ENCODE peak calls at places on chromosomes 13 and 19, in four cellular contexts. One of them, this sample, is unnamed.

GRCh38 chr19:8161135-8161646 is 11.8 kb upstream of the FBN3 start:
- DNase-seq in HCT116: peak
- DNase-seq in HepG2: peak
- DNase-seq in H1: no peak
- DNase-seq in this sample: peak

GRCh38 chr19:16588089-16588823 is 16.0 kb upstream of the SLC35E1 start:
- DNase-seq in HCT116: no peak
- DNase-seq in HepG2: no peak
- DNase-seq in H1: no peak
- DNase-seq in this sample: peak

GRCh38 chr13:41345165-41345920 is 34.3 kb downstream of the NAA16 start:
- DNase-seq in HCT116: no peak
- DNase-seq in HepG2: peak
- DNase-seq in H1: no peak
- DNase-seq in this sample: no peak

GRCh38 chr19:10421981-10422461 is 1.7 kb downstream of the PDE4A start:
- DNase-seq in HCT116: no peak
- DNase-seq in HepG2: no peak
- DNase-seq in H1: no peak
- DNase-seq in this sample: peak

GRCh38 chr19:10888421-10888866 is 17.1 kb downstream of the CARM1 start:
- DNase-seq in HCT116: no peak
- DNase-seq in HepG2: no peak
- DNase-seq in H1: no peak
- DNase-seq in this sample: no peak

GRCh38 chr19:47507031-47507430 is 7.8 kb downstream of the NAPA start:
- DNase-seq in HCT116: no peak
- DNase-seq in HepG2: no peak
- DNase-seq in H1: no peak
- DNase-seq in this sample: no peak

GRCh38 chr13:44237276-44237767 is 136.3 kb upstream of the SERP2 start:
- DNase-seq in HCT116: no peak
- DNase-seq in HepG2: no peak
- DNase-seq in H1: no peak
- DNase-seq in this sample: no peak

GRCh38 chr13:110450016-110450900 is 111.3 kb downstream of the RAB20 start:
- DNase-seq in HCT116: no peak
- DNase-seq in HepG2: no peak
- DNase-seq in H1: no peak
- DNase-seq in this sample: no peak

GRCh38 chr13:79531542-79532239 is 50.7 kb downstream of the NDFIP2 start:
- DNase-seq in HCT116: no peak
- DNase-seq in HepG2: no peak
- DNase-seq in H1: no peak
- DNase-seq in this sample: no peak

GRCh38 chr19:48168689-48169088 is 1.5 kb downstream of the LIG1 start:
- DNase-seq in HCT116: no peak
- DNase-seq in HepG2: no peak
- DNase-seq in H1: no peak
- DNase-seq in this sample: no peak

GRCh38 chr19:30662211-30662861 is 290.2 kb downstream of the ZNF536 start:
- DNase-seq in HCT116: no peak
- DNase-seq in HepG2: peak
- DNase-seq in H1: no peak
- DNase-seq in this sample: no peak

GRCh38 chr19:20661150-20661819 is at the start of gene ZNF626:
- DNase-seq in HCT116: no peak
- DNase-seq in HepG2: peak
- DNase-seq in H1: peak
- DNase-seq in this sample: peak

GRCh38 chr13:78881746-78882145 is 222.8 kb upstream of the OBI1 start:
- DNase-seq in HCT116: no peak
- DNase-seq in HepG2: no peak
- DNase-seq in H1: no peak
- DNase-seq in this sample: no peak

GRCh38 chr19:32581704-32582164 is 744 bp downstream of the PDCD5 start:
- DNase-seq in HCT116: no peak
- DNase-seq in HepG2: no peak
- DNase-seq in H1: peak
- DNase-seq in this sample: peak

GRCh38 chr19:51002101-51002532 is 713 bp upstream of the KLK8 start:
- DNase-seq in HCT116: no peak
- DNase-seq in HepG2: no peak
- DNase-seq in H1: no peak
- DNase-seq in this sample: no peak

GRCh38 chr19:41666075-41666474 is 22.0 kb downstream of the CEACAM7 start:
- DNase-seq in HCT116: no peak
- DNase-seq in HepG2: no peak
- DNase-seq in H1: no peak
- DNase-seq in this sample: no peak

GRCh38 chr19:23407597-23407996 is 12.3 kb upstream of the ZNF91 start:
- DNase-seq in HCT116: no peak
- DNase-seq in HepG2: no peak
- DNase-seq in H1: no peak
- DNase-seq in this sample: no peak

GRCh38 chr19:17220207-17220758 is 5.1 kb downstream of the USE1 start:
- DNase-seq in HCT116: no peak
- DNase-seq in HepG2: no peak
- DNase-seq in H1: no peak
- DNase-seq in this sample: peak

GRCh38 chr13:70579941-70580340 is 471.7 kb upstream of the KLHL1 start:
- DNase-seq in HCT116: no peak
- DNase-seq in HepG2: no peak
- DNase-seq in H1: no peak
- DNase-seq in this sample: no peak

GRCh38 chr19:29538651-29539050 is 12.9 kb downstream of the VSTM2B start:
- DNase-seq in HCT116: no peak
- DNase-seq in HepG2: no peak
- DNase-seq in H1: no peak
- DNase-seq in this sample: no peak

GRCh38 chr13:40064723-40065122 is 409.3 kb downstream of the COG6 start:
- DNase-seq in HCT116: no peak
- DNase-seq in HepG2: no peak
- DNase-seq in H1: no peak
- DNase-seq in this sample: no peak

GRCh38 chr13:73329355-73329754 is 270.6 kb downstream of the KLF5 start:
- DNase-seq in HCT116: no peak
- DNase-seq in HepG2: no peak
- DNase-seq in H1: no peak
- DNase-seq in this sample: no peak

GRCh38 chr19:49887037-49887652 is 9.5 kb downstream of the IL4I1 start:
- DNase-seq in HCT116: no peak
- DNase-seq in HepG2: no peak
- DNase-seq in H1: no peak
- DNase-seq in this sample: no peak

GRCh38 chr19:52923782-52924593 is 760 bp upstream of the ZNF888 start:
- DNase-seq in HCT116: no peak
- DNase-seq in HepG2: peak
- DNase-seq in H1: peak
- DNase-seq in this sample: peak

GRCh38 chr19:45960595-45961235 is 12.9 kb downstream of the NOVA2 start:
- DNase-seq in HCT116: no peak
- DNase-seq in HepG2: no peak
- DNase-seq in H1: peak
- DNase-seq in this sample: peak

GRCh38 chr19:33685541-33685940 is 63.8 kb downstream of the CHST8 start:
- DNase-seq in HCT116: no peak
- DNase-seq in HepG2: no peak
- DNase-seq in H1: no peak
- DNase-seq in this sample: no peak

GRCh38 chr19:28558783-28559182 is 654.2 kb downstream of the UQCRFS1 start:
- DNase-seq in HCT116: no peak
- DNase-seq in HepG2: no peak
- DNase-seq in H1: no peak
- DNase-seq in this sample: peak

GRCh38 chr19:50377051-50377441 is 789 bp downstream of the NR1H2 start:
- DNase-seq in HCT116: peak
- DNase-seq in HepG2: peak
- DNase-seq in H1: peak
- DNase-seq in this sample: peak

GRCh38 chr19:43552616-43553015 is 19.6 kb downstream of the ZNF575 start:
- DNase-seq in HCT116: no peak
- DNase-seq in HepG2: no peak
- DNase-seq in H1: no peak
- DNase-seq in this sample: no peak

GRCh38 chr19:1811472-1811894 is 593 bp downstream of the ATP8B3 start:
- DNase-seq in HCT116: peak
- DNase-seq in HepG2: peak
- DNase-seq in H1: no peak
- DNase-seq in this sample: peak

GRCh38 chr13:98549728-98550317 is 27.1 kb downstream of the STK24 start:
- DNase-seq in HCT116: no peak
- DNase-seq in HepG2: no peak
- DNase-seq in H1: no peak
- DNase-seq in this sample: no peak

GRCh38 chr13:105165449-105166125 is 1369.9 kb downstream of the EFNB2 start:
- DNase-seq in HCT116: no peak
- DNase-seq in HepG2: no peak
- DNase-seq in H1: no peak
- DNase-seq in this sample: no peak

GRCh38 chr13:114310961-114311360 is 3.3 kb upstream of the CHAMP1 start:
- DNase-seq in HCT116: no peak
- DNase-seq in HepG2: no peak
- DNase-seq in H1: no peak
- DNase-seq in this sample: no peak

GRCh38 chr19:55691561-55692481 is 16.8 kb downstream of the EPN1 start:
- DNase-seq in HCT116: no peak
- DNase-seq in HepG2: no peak
- DNase-seq in H1: no peak
- DNase-seq in this sample: no peak

GRCh38 chr13:31538067-31539042 is 201.0 kb upstream of the RXFP2 start:
- DNase-seq in HCT116: peak
- DNase-seq in HepG2: peak
- DNase-seq in H1: no peak
- DNase-seq in this sample: peak

GRCh38 chr19:38350883-38351282 is 15.3 kb downstream of the CATSPERG start:
- DNase-seq in HCT116: no peak
- DNase-seq in HepG2: no peak
- DNase-seq in H1: no peak
- DNase-seq in this sample: no peak

GRCh38 chr19:35404879-35405622 is 34.2 kb downstream of the GPR42 start:
- DNase-seq in HCT116: no peak
- DNase-seq in HepG2: peak
- DNase-seq in H1: no peak
- DNase-seq in this sample: peak

GRCh38 chr19:3357362-3357730 is 9.0 kb upstream of the NFIC start:
- DNase-seq in HCT116: no peak
- DNase-seq in HepG2: no peak
- DNase-seq in H1: no peak
- DNase-seq in this sample: no peak

GRCh38 chr13:40190656-40191100 is 475.8 kb downstream of the FOXO1 start:
- DNase-seq in HCT116: no peak
- DNase-seq in HepG2: peak
- DNase-seq in H1: no peak
- DNase-seq in this sample: no peak

DNA sequence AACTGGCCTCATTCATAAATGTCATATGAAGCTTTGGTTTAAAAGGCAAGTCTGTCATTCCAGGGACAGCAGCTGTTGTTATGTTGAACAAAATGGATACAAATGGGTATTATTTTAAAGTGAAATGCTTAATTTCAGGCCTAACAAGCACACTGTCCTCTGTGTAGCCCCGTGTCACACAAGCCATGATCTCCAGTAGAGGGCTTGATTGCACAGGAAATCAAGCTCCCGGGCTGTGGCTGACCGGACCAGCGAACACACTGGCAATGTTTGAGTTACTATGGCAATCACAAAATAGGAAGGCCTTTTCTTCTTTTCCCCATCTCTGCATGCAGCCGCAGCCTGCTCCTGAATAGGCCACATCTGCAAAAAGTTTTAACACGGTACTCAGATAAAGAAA is 64.0 kb upstream of the GSX1 start:
- DNase-seq in HCT116: no peak
- DNase-seq in HepG2: no peak
- DNase-seq in H1: no peak
- DNase-seq in this sample: no peak
- TF ChIP-seq FOSL1 in HCT116: no peak
- TF ChIP-seq FOSL1 in HepG2: no peak
- TF ChIP-seq FOSL1 in H1: no peak
- TF ChIP-seq FOSL1 in this sample: no peak

GRCh38 chr13:66443926-66444325 is 786.2 kb downstream of the PCDH9 start:
- DNase-seq in HCT116: no peak
- DNase-seq in HepG2: no peak
- DNase-seq in H1: no peak
- DNase-seq in this sample: no peak

GRCh38 chr13:66446413-66446812 is 783.7 kb downstream of the PCDH9 start:
- DNase-seq in HCT116: no peak
- DNase-seq in HepG2: no peak
- DNase-seq in H1: no peak
- DNase-seq in this sample: no peak
- TF ChIP-seq FOSL1 in HCT116: no peak
- TF ChIP-seq FOSL1 in HepG2: no peak
- TF ChIP-seq FOSL1 in H1: no peak
- TF ChIP-seq FOSL1 in this sample: no peak

DNA sequence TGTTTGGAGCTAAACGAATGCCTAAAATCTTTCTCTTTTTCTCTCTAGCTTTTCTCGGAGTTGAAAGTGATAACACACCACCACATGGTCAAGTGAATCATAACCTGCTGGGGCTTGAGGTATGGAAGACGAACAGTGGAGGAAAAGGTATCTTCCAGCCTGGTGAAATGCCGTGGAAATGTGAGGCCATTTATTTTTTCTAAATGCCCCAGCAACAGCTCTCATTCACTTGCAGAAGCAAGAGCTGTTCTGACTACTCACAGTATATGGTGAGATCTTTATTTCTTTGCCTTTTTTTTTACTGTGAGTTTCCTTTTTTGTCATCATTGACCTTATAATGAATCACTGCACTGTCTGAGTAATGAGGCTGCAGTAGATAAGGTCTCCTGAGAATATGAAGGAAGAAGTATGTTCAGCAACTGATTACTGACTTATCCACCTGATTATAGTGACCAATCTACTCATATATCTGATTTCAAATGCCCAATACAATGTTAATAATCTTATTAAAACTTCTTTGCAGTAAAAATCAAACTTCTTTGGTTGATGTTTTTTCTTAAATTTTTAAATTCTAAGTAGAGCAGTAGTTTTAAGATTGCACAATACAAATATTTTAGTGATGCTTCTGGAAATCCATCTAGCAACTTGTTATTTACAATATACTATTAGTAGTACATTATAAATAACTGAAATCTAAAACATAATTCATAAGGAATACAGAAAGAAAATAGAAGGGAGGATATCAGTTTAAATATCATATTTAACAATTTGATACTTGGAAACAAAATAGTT is 569.9 kb downstream of the PCDH9 start:
- DNase-seq in HCT116: no peak
- DNase-seq in HepG2: no peak
- DNase-seq in H1: no peak
- DNase-seq in this sample: no peak
- TF ChIP-seq FOSL1 in HCT116: peak
- TF ChIP-seq FOSL1 in HepG2: no peak
- TF ChIP-seq FOSL1 in H1: no peak
- TF ChIP-seq FOSL1 in this sample: peak

GRCh38 chr13:97369269-97369893 is 64.6 kb upstream of the RAP2A start:
- DNase-seq in HCT116: no peak
- DNase-seq in HepG2: no peak
- DNase-seq in H1: no peak
- DNase-seq in this sample: no peak
- TF ChIP-seq FOSL1 in HCT116: no peak
- TF ChIP-seq FOSL1 in HepG2: no peak
- TF ChIP-seq FOSL1 in H1: no peak
- TF ChIP-seq FOSL1 in this sample: no peak

GRCh38 chr13:49651775-49652690 is 23.7 kb downstream of the ARL11 start:
- DNase-seq in HCT116: no peak
- DNase-seq in HepG2: no peak
- DNase-seq in H1: no peak
- DNase-seq in this sample: no peak
- TF ChIP-seq FOSL1 in HCT116: no peak
- TF ChIP-seq FOSL1 in HepG2: no peak
- TF ChIP-seq FOSL1 in H1: no peak
- TF ChIP-seq FOSL1 in this sample: no peak